ENCODE peak calls at places on chromosomes 13 and 19, in seven cellular contexts. D is stimulated activated CD8-positive, alpha-beta memory T cell treated with anti-CD3 and anti-CD28 coated beads, Interleukin-4, amount 100 ng/mL, for 1 hour; Q is activated CD4-positive, alpha-beta T cell treated with anti-CD3 and anti-CD28 coated beads, Interleukin-2, amount 50 U/mL, for 4 hours; O is caudate nucleus; R is amygdala; M is EL; I is mucosa of gallbladder. B is an unnamed sample.

GRCh38 chr19:11408591-11408990 is 10.5 kb downstream of the RGL3 start:
- DNase-seq in I (no peak), M (no peak), Q (no peak), O (no peak), R (no peak), D (no peak), B (no peak)

GRCh38 chr13:35549481-35549880 is 73.0 kb upstream of the MAB21L1 start:
- DNase-seq in D (no peak), O (no peak), I (no peak), Q (no peak), M (peak), R (no peak), B (peak)

GRCh38 chr19:42569193-42569592 is 25.5 kb downstream of the CEACAM8 start:
- DNase-seq in D (no peak), Q (no peak), R (no peak), M (no peak), O (no peak), I (no peak), B (no peak)

GRCh38 chr19:57050863-57051262 is 68.9 kb upstream of the USP29 start:
- DNase-seq in M (no peak), Q (no peak), O (no peak), I (no peak), D (no peak), R (no peak), B (no peak)

GRCh38 chr19:46225558-46226004 is 4.0 kb upstream of the IGFL1 start:
- DNase-seq in D (no peak), O (no peak), R (no peak), Q (no peak), M (no peak), I (no peak), B (peak)

GRCh38 chr19:48111280-48111679 is 663 bp upstream of the PLA2G4C start:
- DNase-seq in I (no peak), M (no peak), O (no peak), R (no peak), D (no peak), Q (no peak), B (no peak)

GRCh38 chr19:47104678-47105077 is 8.9 kb downstream of the ZC3H4 start:
- DNase-seq in O (no peak), M (no peak), I (no peak), D (no peak), Q (no peak), R (no peak), B (no peak)

GRCh38 chr13:73984949-73985691 is 149.1 kb downstream of the KLF12 start:
- DNase-seq in Q (peak), D (peak), M (no peak), I (no peak), R (no peak), O (no peak), B (no peak)

GRCh38 chr13:32159147-32159869 is 127.7 kb downstream of the FRY start:
- DNase-seq in Q (no peak), I (no peak), R (no peak), O (no peak), D (no peak), M (no peak), B (no peak)